ENCODE peak calls at places on chromosomes 16 and 17, in four cellular contexts. One of them, this sample, is unnamed.

GRCh38 chr17:66185842-66186241 is 6.1 kb downstream of the CEP112 start:
- DNase-seq in germinal center: no peak
- DNase-seq in NCI-H1092 treated with DMSO at 0.1 percent for 48 hours: no peak
- DNase-seq in AG04450: no peak
- DNase-seq in this sample: no peak

GRCh38 chr17:57629470-57629869 is 115.6 kb downstream of the CCDC182 start:
- DNase-seq in AG04450: no peak
- DNase-seq in NCI-H1092 treated with DMSO at 0.1 percent for 48 hours: no peak
- DNase-seq in germinal center: peak
- DNase-seq in this sample: peak

GRCh38 chr16:49833055-49833454 is 22.9 kb downstream of the ZNF423 start:
- DNase-seq in NCI-H1092 treated with DMSO at 0.1 percent for 48 hours: no peak
- DNase-seq in germinal center: no peak
- DNase-seq in AG04450: no peak
- DNase-seq in this sample: no peak

GRCh38 chr17:50621562-50621961 is 13.1 kb upstream of the ABCC3 start:
- DNase-seq in AG04450: no peak
- DNase-seq in NCI-H1092 treated with DMSO at 0.1 percent for 48 hours: no peak
- DNase-seq in germinal center: no peak
- DNase-seq in this sample: no peak

GRCh38 chr16:2173916-2174315 is 18.3 kb downstream of the TRAF7 start:
- DNase-seq in NCI-H1092 treated with DMSO at 0.1 percent for 48 hours: no peak
- DNase-seq in germinal center: no peak
- DNase-seq in AG04450: no peak
- DNase-seq in this sample: no peak

GRCh38 chr17:66115246-66115645 is 76.7 kb downstream of the CEP112 start:
- DNase-seq in NCI-H1092 treated with DMSO at 0.1 percent for 48 hours: no peak
- DNase-seq in AG04450: no peak
- DNase-seq in germinal center: no peak
- DNase-seq in this sample: no peak

GRCh38 chr16:69513180-69513966 is 52.4 kb upstream of the NFAT5 start:
- DNase-seq in germinal center: no peak
- DNase-seq in AG04450: peak
- DNase-seq in NCI-H1092 treated with DMSO at 0.1 percent for 48 hours: no peak
- DNase-seq in this sample: no peak

GRCh38 chr17:38777641-38778250 is 21.6 kb downstream of the PIP4K2B start:
- DNase-seq in germinal center: no peak
- DNase-seq in NCI-H1092 treated with DMSO at 0.1 percent for 48 hours: no peak
- DNase-seq in AG04450: no peak
- DNase-seq in this sample: no peak

GRCh38 chr16:3243882-3244281 is 8.9 kb upstream of the ZNF200 start:
- DNase-seq in germinal center: no peak
- DNase-seq in NCI-H1092 treated with DMSO at 0.1 percent for 48 hours: no peak
- DNase-seq in AG04450: no peak
- DNase-seq in this sample: no peak

GRCh38 chr16:88746511-88746910 is 38.5 kb downstream of the PIEZO1 start:
- DNase-seq in NCI-H1092 treated with DMSO at 0.1 percent for 48 hours: no peak
- DNase-seq in AG04450: no peak
- DNase-seq in germinal center: no peak
- DNase-seq in this sample: no peak

GRCh38 chr17:75364078-75364477 is 41.4 kb downstream of the GRB2 start:
- DNase-seq in NCI-H1092 treated with DMSO at 0.1 percent for 48 hours: no peak
- DNase-seq in AG04450: peak
- DNase-seq in germinal center: no peak
- DNase-seq in this sample: no peak

GRCh38 chr16:51408357-51408756 is 257.3 kb upstream of the SALL1 start:
- DNase-seq in AG04450: no peak
- DNase-seq in NCI-H1092 treated with DMSO at 0.1 percent for 48 hours: no peak
- DNase-seq in germinal center: no peak
- DNase-seq in this sample: no peak